ENCODE peak calls at places on chromosomes 4 and X, in seven cellular contexts. W, V, F, L, I, Q and R are unnamed samples.
A peak's percentile ranks its signal among the peaks of the same experiment; 100 is the strongest.

GRCh38 chr4:92381640-92382039 is 77.9 kb downstream of the GRID2 start:
- DNase-seq in W (no peak), V (no peak), F (no peak), L (no peak), I (no peak), Q (no peak), R (peak; percentile 73)

GRCh38 chrX:126770179-126770578 is 49.4 kb upstream of the PRR32 start:
- DNase-seq in W (no peak), V (no peak), F (peak; percentile 31), L (no peak), I (no peak), Q (peak; percentile 52), R (no peak)

GRCh38 chrX:117957128-117957527 is 159.5 kb downstream of the KLHL13 start:
- DNase-seq in W (no peak), V (no peak), F (no peak), L (no peak), I (no peak), Q (no peak), R (peak; percentile 55)

GRCh38 chr4:108725457-108725856 is 37.4 kb downstream of the ETNPPL start:
- DNase-seq in W (no peak), V (no peak), F (peak; percentile 17), L (no peak), I (no peak), Q (peak; percentile 2), R (no peak)

GRCh38 chr4:124738994-124739393 is 26.5 kb upstream of the ANKRD50 start:
- DNase-seq in W (no peak), V (no peak), F (no peak), L (no peak), I (no peak), Q (no peak), R (no peak)

GRCh38 chr4:13597604-13598003 is 29.9 kb downstream of the BOD1L1 start:
- DNase-seq in W (no peak), V (no peak), F (no peak), L (no peak), I (peak; percentile 53), Q (no peak), R (no peak)

GRCh38 chrX:38798956-38799355 is 2.3 kb upstream of the MID1IP1 start:
- DNase-seq in W (no peak), V (no peak), F (no peak), L (no peak), I (peak; percentile 90), Q (no peak), R (peak; percentile 85)

GRCh38 chr4:2220016-2220620 is 21.8 kb downstream of the HAUS3 start:
- DNase-seq in W (peak; percentile 27), V (peak; percentile 72), F (peak; percentile 88), L (peak; percentile 15), I (peak; percentile 76), Q (peak; percentile 84), R (peak; percentile 33)

GRCh38 chrX:33065415-33065814 is 145.9 kb downstream of the DMD start:
- DNase-seq in W (no peak), V (no peak), F (no peak), L (no peak), I (no peak), Q (no peak), R (no peak)

GRCh38 chrX:38175140-38175539 is 45.5 kb downstream of the SRPX start:
- DNase-seq in W (peak; percentile 19), V (no peak), F (peak; percentile 39), L (no peak), I (peak; percentile 34), Q (peak; percentile 31), R (peak; percentile 16)

GRCh38 chrX:47174846-47175587 is 18.6 kb upstream of the UBA1 start:
- DNase-seq in W (no peak), V (no peak), F (no peak), L (no peak), I (no peak), Q (no peak), R (no peak)

GRCh38 chr4:108168213-108168671 is 490 bp downstream of the LEF1 start:
- DNase-seq in W (no peak), V (no peak), F (no peak), L (no peak), I (no peak), Q (no peak), R (peak; percentile 16)